ENCODE peak calls at places on chromosome 16, in nine cellular contexts. B is RWPE1, Z is esophagus squamous epithelium, S is amniotic epithelial cell, U is A172, O is psoas muscle, N is nephron progenitor cell, K is IMR-90, C is brain microvascular endothelial cell. R is an unnamed sample.
A peak's percentile ranks its signal among the peaks of the same experiment; 100 is the strongest.

GRCh38 chr16:68286153-68287074 is 22.1 kb downstream of the SLC7A6 start:
- DNase-seq in B (no peak), Z (no peak), S (no peak), U (no peak), O (no peak), N (no peak), K (no peak), C (no peak), R (no peak)

GRCh38 chr16:84933774-84934571 is 77.4 kb downstream of the ZDHHC7 start:
- DNase-seq in B (no peak), Z (no peak), S (no peak), U (no peak), O (peak; percentile 94), N (no peak), K (peak; percentile 47), C (no peak), R (no peak)

GRCh38 chr16:85306071-85306792 is 194.0 kb upstream of the CIBAR2 start:
- DNase-seq in B (peak; percentile 80), Z (peak; percentile 31), S (peak; percentile 87), U (peak; percentile 76), O (peak; percentile 96), N (peak; percentile 49), K (peak; percentile 87), C (peak; percentile 81), R (peak; percentile 56)

GRCh38 chr16:76265434-76266045 is 11.7 kb upstream of the CNTNAP4 start:
- DNase-seq in B (peak; percentile 8), Z (no peak), S (peak; percentile 41), U (peak; percentile 37), O (no peak), N (peak; percentile 47), K (peak; percentile 1), C (no peak), R (peak; percentile 16)

GRCh38 chr16:4687946-4688673 is 5.3 kb upstream of the NUDT16L1 start:
- DNase-seq in B (no peak), Z (no peak), S (no peak), U (no peak), O (peak; percentile 87), N (no peak), K (no peak), C (no peak), R (no peak)

GRCh38 chr16:85211247-85211910 is 99.1 kb upstream of the CIBAR2 start:
- DNase-seq in B (no peak), Z (no peak), S (peak; percentile 58), U (peak; percentile 71), O (no peak), N (no peak), K (no peak), C (peak; percentile 72), R (peak; percentile 67)

GRCh38 chr16:46785076-46785845 is 37.1 kb upstream of the MYLK3 start:
- DNase-seq in B (no peak), Z (no peak), S (peak; percentile 16), U (no peak), O (no peak), N (no peak), K (no peak), C (no peak), R (no peak)

GRCh38 chr16:85554791-85555548 is 58.2 kb upstream of the GSE1 start:
- DNase-seq in B (peak; percentile 82), Z (no peak), S (peak; percentile 76), U (peak; percentile 44), O (peak; percentile 82), N (peak; percentile 55), K (peak; percentile 67), C (peak; percentile 55), R (peak; percentile 59)

GRCh38 chr16:68756250-68757051 is 19.4 kb downstream of the CDH1 start:
- DNase-seq in B (peak; percentile 97), Z (no peak), S (peak; percentile 44), U (peak; percentile 37), O (no peak), N (no peak), K (no peak), C (no peak), R (no peak)

GRCh38 chr16:14489460-14489859 is 140.6 kb downstream of the PARN start:
- DNase-seq in B (no peak), Z (no peak), S (peak; percentile 36), U (no peak), O (no peak), N (no peak), K (peak; percentile 15), C (no peak), R (no peak)